ENCODE peak calls at places on chromosomes 3 and 15, in nine cellular contexts. One of them, this sample, is unnamed.

GRCh38 chr15:70442616-70443321 is 320.6 kb downstream of the UACA start:
- DNase-seq in COR-L47: no peak
- DNase-seq in AG08395: no peak
- DNase-seq in psoas muscle: no peak
- DNase-seq in NCI-H2171: no peak
- DNase-seq in adrenal gland: no peak
- DNase-seq in retina: no peak
- DNase-seq in left cardiac atrium: no peak
- DNase-seq in mucosa of gallbladder: no peak
- DNase-seq in this sample: no peak

GRCh38 chr15:101451192-101451799 is 38.2 kb downstream of the PCSK6 start:
- DNase-seq in COR-L47: no peak
- DNase-seq in AG08395: peak; percentile 10
- DNase-seq in psoas muscle: peak; percentile 76
- DNase-seq in NCI-H2171: no peak
- DNase-seq in adrenal gland: peak; percentile 74
- DNase-seq in retina: no peak
- DNase-seq in left cardiac atrium: peak; percentile 76
- DNase-seq in mucosa of gallbladder: peak; percentile 30
- DNase-seq in this sample: no peak

GRCh38 chr3:5036858-5037257 is 57.6 kb downstream of the BHLHE40 start:
- DNase-seq in COR-L47: no peak
- DNase-seq in AG08395: no peak
- DNase-seq in psoas muscle: no peak
- DNase-seq in NCI-H2171: no peak
- DNase-seq in adrenal gland: no peak
- DNase-seq in retina: no peak
- DNase-seq in left cardiac atrium: no peak
- DNase-seq in mucosa of gallbladder: no peak
- DNase-seq in this sample: no peak

GRCh38 chr15:40259021-40259420 is 20.2 kb downstream of the PAK6 start:
- DNase-seq in COR-L47: no peak
- DNase-seq in AG08395: no peak
- DNase-seq in psoas muscle: no peak
- DNase-seq in NCI-H2171: no peak
- DNase-seq in adrenal gland: no peak
- DNase-seq in retina: no peak
- DNase-seq in left cardiac atrium: no peak
- DNase-seq in mucosa of gallbladder: no peak
- DNase-seq in this sample: no peak

GRCh38 chr15:67013696-67014095 is 51.7 kb upstream of the SMAD3 start:
- DNase-seq in COR-L47: no peak
- DNase-seq in AG08395: no peak
- DNase-seq in psoas muscle: peak; percentile 43
- DNase-seq in NCI-H2171: peak; percentile 72
- DNase-seq in adrenal gland: no peak
- DNase-seq in retina: no peak
- DNase-seq in left cardiac atrium: peak; percentile 64
- DNase-seq in mucosa of gallbladder: no peak
- DNase-seq in this sample: no peak

GRCh38 chr3:15955968-15956367 is 158.2 kb upstream of the ANKRD28 start:
- DNase-seq in COR-L47: no peak
- DNase-seq in AG08395: no peak
- DNase-seq in psoas muscle: no peak
- DNase-seq in NCI-H2171: no peak
- DNase-seq in adrenal gland: no peak
- DNase-seq in retina: no peak
- DNase-seq in left cardiac atrium: no peak
- DNase-seq in mucosa of gallbladder: no peak
- DNase-seq in this sample: no peak

GRCh38 chr15:41816788-41817187 is 11.1 kb upstream of the JMJD7 start:
- DNase-seq in COR-L47: no peak
- DNase-seq in AG08395: no peak
- DNase-seq in psoas muscle: no peak
- DNase-seq in NCI-H2171: no peak
- DNase-seq in adrenal gland: no peak
- DNase-seq in retina: no peak
- DNase-seq in left cardiac atrium: no peak
- DNase-seq in mucosa of gallbladder: no peak
- DNase-seq in this sample: no peak

GRCh38 chr15:100973351-100974034 is 54.3 kb downstream of the LRRK1 start:
- DNase-seq in COR-L47: no peak
- DNase-seq in AG08395: no peak
- DNase-seq in psoas muscle: no peak
- DNase-seq in NCI-H2171: no peak
- DNase-seq in adrenal gland: no peak
- DNase-seq in retina: peak; percentile 82
- DNase-seq in left cardiac atrium: no peak
- DNase-seq in mucosa of gallbladder: no peak
- DNase-seq in this sample: no peak

GRCh38 chr15:45690581-45691260 is 55.9 kb downstream of the SQOR start:
- DNase-seq in COR-L47: no peak
- DNase-seq in AG08395: peak; percentile 42
- DNase-seq in psoas muscle: no peak
- DNase-seq in NCI-H2171: no peak
- DNase-seq in adrenal gland: no peak
- DNase-seq in retina: no peak
- DNase-seq in left cardiac atrium: no peak
- DNase-seq in mucosa of gallbladder: no peak
- DNase-seq in this sample: no peak

GRCh38 chr15:79003301-79003700 is 58.5 kb upstream of the CTSH start:
- DNase-seq in COR-L47: no peak
- DNase-seq in AG08395: no peak
- DNase-seq in psoas muscle: no peak
- DNase-seq in NCI-H2171: no peak
- DNase-seq in adrenal gland: no peak
- DNase-seq in retina: no peak
- DNase-seq in left cardiac atrium: no peak
- DNase-seq in mucosa of gallbladder: no peak
- DNase-seq in this sample: no peak

GRCh38 chr15:60660290-60661051 is 181.5 kb upstream of the ICE2 start:
- DNase-seq in COR-L47: no peak
- DNase-seq in AG08395: peak; percentile 85
- DNase-seq in psoas muscle: no peak
- DNase-seq in NCI-H2171: no peak
- DNase-seq in adrenal gland: peak; percentile 74
- DNase-seq in retina: no peak
- DNase-seq in left cardiac atrium: peak; percentile 42
- DNase-seq in mucosa of gallbladder: no peak
- DNase-seq in this sample: no peak

GRCh38 chr3:79415351-79415750 is 352.4 kb downstream of the ROBO1 start:
- DNase-seq in COR-L47: no peak
- DNase-seq in AG08395: no peak
- DNase-seq in psoas muscle: no peak
- DNase-seq in NCI-H2171: no peak
- DNase-seq in adrenal gland: no peak
- DNase-seq in retina: no peak
- DNase-seq in left cardiac atrium: no peak
- DNase-seq in mucosa of gallbladder: no peak
- DNase-seq in this sample: no peak

GRCh38 chr3:173548261-173548660 is 150.7 kb downstream of the NLGN1 start:
- DNase-seq in COR-L47: no peak
- DNase-seq in AG08395: no peak
- DNase-seq in psoas muscle: no peak
- DNase-seq in NCI-H2171: no peak
- DNase-seq in adrenal gland: no peak
- DNase-seq in retina: no peak
- DNase-seq in left cardiac atrium: no peak
- DNase-seq in mucosa of gallbladder: no peak
- DNase-seq in this sample: no peak

GRCh38 chr3:19739504-19739903 is 194.5 kb downstream of the EFHB start:
- DNase-seq in COR-L47: no peak
- DNase-seq in AG08395: no peak
- DNase-seq in psoas muscle: no peak
- DNase-seq in NCI-H2171: no peak
- DNase-seq in adrenal gland: no peak
- DNase-seq in retina: no peak
- DNase-seq in left cardiac atrium: no peak
- DNase-seq in mucosa of gallbladder: no peak
- DNase-seq in this sample: no peak

GRCh38 chr15:25170113-25170731 is 215.4 kb downstream of the SNRPN start:
- DNase-seq in COR-L47: no peak
- DNase-seq in AG08395: no peak
- DNase-seq in psoas muscle: peak; percentile 4
- DNase-seq in NCI-H2171: no peak
- DNase-seq in adrenal gland: no peak
- DNase-seq in retina: no peak
- DNase-seq in left cardiac atrium: peak; percentile 9
- DNase-seq in mucosa of gallbladder: no peak
- DNase-seq in this sample: peak; percentile 33

GRCh38 chr3:57556459-57557087 is 499 bp downstream of the PDE12 start:
- DNase-seq in COR-L47: no peak
- DNase-seq in AG08395: peak; percentile 20
- DNase-seq in psoas muscle: peak; percentile 29
- DNase-seq in NCI-H2171: no peak
- DNase-seq in adrenal gland: no peak
- DNase-seq in retina: no peak
- DNase-seq in left cardiac atrium: peak; percentile 40
- DNase-seq in mucosa of gallbladder: no peak
- DNase-seq in this sample: no peak

GRCh38 chr3:43371494-43371893 is 85.2 kb downstream of the SNRK start:
- DNase-seq in COR-L47: no peak
- DNase-seq in AG08395: no peak
- DNase-seq in psoas muscle: no peak
- DNase-seq in NCI-H2171: no peak
- DNase-seq in adrenal gland: no peak
- DNase-seq in retina: no peak
- DNase-seq in left cardiac atrium: no peak
- DNase-seq in mucosa of gallbladder: no peak
- DNase-seq in this sample: no peak

GRCh38 chr15:65980824-65981456 is 111.6 kb downstream of the RAB11A start:
- DNase-seq in COR-L47: peak; percentile 18
- DNase-seq in AG08395: peak; percentile 92
- DNase-seq in psoas muscle: peak; percentile 28
- DNase-seq in NCI-H2171: peak; percentile 12
- DNase-seq in adrenal gland: peak; percentile 81
- DNase-seq in retina: peak; percentile 46
- DNase-seq in left cardiac atrium: peak; percentile 46
- DNase-seq in mucosa of gallbladder: peak; percentile 66
- DNase-seq in this sample: peak; percentile 55

GRCh38 chr3:44862221-44862637 is 517 bp downstream of the TMEM42 start:
- DNase-seq in COR-L47: no peak
- DNase-seq in AG08395: no peak
- DNase-seq in psoas muscle: no peak
- DNase-seq in NCI-H2171: no peak
- DNase-seq in adrenal gland: peak; percentile 41
- DNase-seq in retina: peak; percentile 59
- DNase-seq in left cardiac atrium: peak; percentile 38
- DNase-seq in mucosa of gallbladder: no peak
- DNase-seq in this sample: no peak

GRCh38 chr3:48820626-48821324 is 26.9 kb downstream of the PRKAR2A start:
- DNase-seq in COR-L47: no peak
- DNase-seq in AG08395: peak; percentile 38
- DNase-seq in psoas muscle: no peak
- DNase-seq in NCI-H2171: no peak
- DNase-seq in adrenal gland: peak; percentile 45
- DNase-seq in retina: no peak
- DNase-seq in left cardiac atrium: no peak
- DNase-seq in mucosa of gallbladder: no peak
- DNase-seq in this sample: no peak

GRCh38 chr3:43455233-43455632 is 166.6 kb downstream of the ANO10 start:
- DNase-seq in COR-L47: no peak
- DNase-seq in AG08395: peak; percentile 72
- DNase-seq in psoas muscle: no peak
- DNase-seq in NCI-H2171: no peak
- DNase-seq in adrenal gland: peak; percentile 82
- DNase-seq in retina: no peak
- DNase-seq in left cardiac atrium: no peak
- DNase-seq in mucosa of gallbladder: no peak
- DNase-seq in this sample: no peak

GRCh38 chr15:97968380-97968779 is 7.9 kb downstream of the ARRDC4 start:
- DNase-seq in COR-L47: no peak
- DNase-seq in AG08395: peak; percentile 81
- DNase-seq in psoas muscle: no peak
- DNase-seq in NCI-H2171: no peak
- DNase-seq in adrenal gland: no peak
- DNase-seq in retina: no peak
- DNase-seq in left cardiac atrium: no peak
- DNase-seq in mucosa of gallbladder: no peak
- DNase-seq in this sample: no peak

GRCh38 chr3:135918600-135918999 is 46.9 kb upstream of the PPP2R3A start:
- DNase-seq in COR-L47: no peak
- DNase-seq in AG08395: peak; percentile 70
- DNase-seq in psoas muscle: no peak
- DNase-seq in NCI-H2171: no peak
- DNase-seq in adrenal gland: no peak
- DNase-seq in retina: no peak
- DNase-seq in left cardiac atrium: no peak
- DNase-seq in mucosa of gallbladder: no peak
- DNase-seq in this sample: no peak

GRCh38 chr15:51681303-51681963 is at the start of gene SCG3:
- DNase-seq in COR-L47: peak; percentile 87
- DNase-seq in AG08395: peak; percentile 62
- DNase-seq in psoas muscle: peak; percentile 70
- DNase-seq in NCI-H2171: peak; percentile 95
- DNase-seq in adrenal gland: peak; percentile 85
- DNase-seq in retina: peak; percentile 90
- DNase-seq in left cardiac atrium: peak; percentile 81
- DNase-seq in mucosa of gallbladder: peak; percentile 83
- DNase-seq in this sample: peak; percentile 72

This sample was measured in ureter.